ENCODE peak calls at places on chromosomes 7 and 10, in five cellular contexts. One of them, this sample, is unnamed.

GRCh38 chr10:58963723-58964124 is 212.7 kb upstream of the PHYHIPL start:
- DNase-seq in EL: no peak
- DNase-seq in activated CD8-positive, alpha-beta memory T cell treated with anti-CD3 and anti-CD28 coated beads for 1 hour: no peak
- DNase-seq in mammary epithelial cell: no peak
- DNase-seq in Caki2: no peak
- DNase-seq in this sample: no peak

GRCh38 chr10:33136271-33136670 is 178.2 kb upstream of the ITGB1 start:
- DNase-seq in Caki2: peak; percentile 81
- DNase-seq in mammary epithelial cell: peak; percentile 96
- DNase-seq in EL: peak; percentile 84
- DNase-seq in activated CD8-positive, alpha-beta memory T cell treated with anti-CD3 and anti-CD28 coated beads for 1 hour: no peak
- DNase-seq in this sample: no peak

GRCh38 chr7:135514856-135515255 is 5.0 kb upstream of the CNOT4 start:
- DNase-seq in activated CD8-positive, alpha-beta memory T cell treated with anti-CD3 and anti-CD28 coated beads for 1 hour: no peak
- DNase-seq in mammary epithelial cell: no peak
- DNase-seq in EL: no peak
- DNase-seq in Caki2: no peak
- DNase-seq in this sample: no peak

GRCh38 chr7:2566890-2567662 is 8.3 kb downstream of the IQCE start:
- DNase-seq in mammary epithelial cell: no peak
- DNase-seq in EL: no peak
- DNase-seq in activated CD8-positive, alpha-beta memory T cell treated with anti-CD3 and anti-CD28 coated beads for 1 hour: no peak
- DNase-seq in Caki2: no peak
- DNase-seq in this sample: peak; percentile 30

GRCh38 chr10:130901311-130902165 is 410.0 kb downstream of the TCERG1L start:
- DNase-seq in activated CD8-positive, alpha-beta memory T cell treated with anti-CD3 and anti-CD28 coated beads for 1 hour: no peak
- DNase-seq in EL: no peak
- DNase-seq in mammary epithelial cell: no peak
- DNase-seq in Caki2: no peak
- DNase-seq in this sample: no peak

GRCh38 chr10:128660726-128661125 is 534.5 kb upstream of the MKI67 start:
- DNase-seq in mammary epithelial cell: peak; percentile 39
- DNase-seq in EL: no peak
- DNase-seq in activated CD8-positive, alpha-beta memory T cell treated with anti-CD3 and anti-CD28 coated beads for 1 hour: no peak
- DNase-seq in Caki2: no peak
- DNase-seq in this sample: no peak

GRCh38 chr7:107179326-107180163 is 10.7 kb downstream of the HBP1 start:
- DNase-seq in activated CD8-positive, alpha-beta memory T cell treated with anti-CD3 and anti-CD28 coated beads for 1 hour: no peak
- DNase-seq in mammary epithelial cell: peak; percentile 83
- DNase-seq in EL: peak; percentile 28
- DNase-seq in Caki2: peak; percentile 28
- DNase-seq in this sample: no peak

GRCh38 chr7:40192036-40192435 is 57.2 kb downstream of the SUGCT start:
- DNase-seq in EL: no peak
- DNase-seq in mammary epithelial cell: peak; percentile 46
- DNase-seq in Caki2: no peak
- DNase-seq in activated CD8-positive, alpha-beta memory T cell treated with anti-CD3 and anti-CD28 coated beads for 1 hour: no peak
- DNase-seq in this sample: peak; percentile 56

GRCh38 chr7:154579711-154580110 is 423.2 kb downstream of the PAXIP1 start:
- DNase-seq in activated CD8-positive, alpha-beta memory T cell treated with anti-CD3 and anti-CD28 coated beads for 1 hour: no peak
- DNase-seq in EL: no peak
- DNase-seq in Caki2: no peak
- DNase-seq in mammary epithelial cell: no peak
- DNase-seq in this sample: no peak

GRCh38 chr10:100890696-100891271 is 22.0 kb upstream of the SLF2 start:
- DNase-seq in EL: peak; percentile 98
- DNase-seq in mammary epithelial cell: peak; percentile 80
- DNase-seq in activated CD8-positive, alpha-beta memory T cell treated with anti-CD3 and anti-CD28 coated beads for 1 hour: no peak
- DNase-seq in Caki2: peak; percentile 60
- DNase-seq in this sample: peak; percentile 75

GRCh38 chr7:141572175-141572574 is 21.0 kb downstream of the AGK start:
- DNase-seq in Caki2: no peak
- DNase-seq in activated CD8-positive, alpha-beta memory T cell treated with anti-CD3 and anti-CD28 coated beads for 1 hour: no peak
- DNase-seq in EL: no peak
- DNase-seq in mammary epithelial cell: no peak
- DNase-seq in this sample: no peak

GRCh38 chr7:106426803-106427202 is 142.0 kb upstream of the NAMPT start:
- DNase-seq in EL: no peak
- DNase-seq in activated CD8-positive, alpha-beta memory T cell treated with anti-CD3 and anti-CD28 coated beads for 1 hour: no peak
- DNase-seq in Caki2: no peak
- DNase-seq in mammary epithelial cell: no peak
- DNase-seq in this sample: no peak

GRCh38 chr10:73519336-73519735 is 23.5 kb upstream of the PPP3CB start:
- DNase-seq in activated CD8-positive, alpha-beta memory T cell treated with anti-CD3 and anti-CD28 coated beads for 1 hour: no peak
- DNase-seq in mammary epithelial cell: no peak
- DNase-seq in Caki2: no peak
- DNase-seq in EL: no peak
- DNase-seq in this sample: no peak

GRCh38 chr10:28214185-28214584 is 88.7 kb downstream of the MPP7 start:
- DNase-seq in Caki2: no peak
- DNase-seq in mammary epithelial cell: no peak
- DNase-seq in activated CD8-positive, alpha-beta memory T cell treated with anti-CD3 and anti-CD28 coated beads for 1 hour: no peak
- DNase-seq in EL: no peak
- DNase-seq in this sample: no peak

GRCh38 chr7:112892263-112892662 is 102.1 kb upstream of the TMEM168 start:
- DNase-seq in EL: peak; percentile 34
- DNase-seq in Caki2: no peak
- DNase-seq in activated CD8-positive, alpha-beta memory T cell treated with anti-CD3 and anti-CD28 coated beads for 1 hour: no peak
- DNase-seq in mammary epithelial cell: peak; percentile 17
- DNase-seq in this sample: no peak

GRCh38 chr10:59839576-59839975 is 66.8 kb downstream of the CCDC6 start:
- DNase-seq in mammary epithelial cell: peak; percentile 48
- DNase-seq in Caki2: no peak
- DNase-seq in activated CD8-positive, alpha-beta memory T cell treated with anti-CD3 and anti-CD28 coated beads for 1 hour: no peak
- DNase-seq in EL: peak; percentile 41
- DNase-seq in this sample: peak; percentile 53

GRCh38 chr7:121456785-121457359 is 60.8 kb upstream of the FAM3C start:
- DNase-seq in mammary epithelial cell: no peak
- DNase-seq in Caki2: no peak
- DNase-seq in EL: no peak
- DNase-seq in activated CD8-positive, alpha-beta memory T cell treated with anti-CD3 and anti-CD28 coated beads for 1 hour: no peak
- DNase-seq in this sample: no peak

GRCh38 chr10:58275908-58276307 is 6.9 kb downstream of the CISD1 start:
- DNase-seq in mammary epithelial cell: no peak
- DNase-seq in Caki2: no peak
- DNase-seq in activated CD8-positive, alpha-beta memory T cell treated with anti-CD3 and anti-CD28 coated beads for 1 hour: no peak
- DNase-seq in EL: peak; percentile 56
- DNase-seq in this sample: no peak

GRCh38 chr7:136687693-136688322 is 180.6 kb upstream of the CHRM2 start:
- DNase-seq in EL: peak; percentile 37
- DNase-seq in mammary epithelial cell: peak; percentile 13
- DNase-seq in activated CD8-positive, alpha-beta memory T cell treated with anti-CD3 and anti-CD28 coated beads for 1 hour: no peak
- DNase-seq in Caki2: peak; percentile 38
- DNase-seq in this sample: no peak